ENCODE peak calls at places on chromosomes 3 and 15, in five cellular contexts. V is activated naive CD8-positive, alpha-beta T cell treated with anti-CD3 and anti-CD28 coated beads, Interleukin-2, amount 50 U/mL, for 24 hours; E is iPS-NIHi11; Y is GM12865; W is kidney. H is an unnamed sample.

GRCh38 chr15:99424978-99425665 is 140.7 kb upstream of the MEF2A start:
- DNase-seq in V (peak; percentile 61), E (no peak), Y (peak; percentile 61), W (peak; percentile 79), H (no peak)

GRCh38 chr15:28986108-28986507 is 100.3 kb downstream of the APBA2 start:
- DNase-seq in V (no peak), E (no peak), Y (no peak), W (no peak), H (no peak)

GRCh38 chr3:142976621-142977398 is 13.3 kb upstream of the PAQR9 start:
- DNase-seq in V (no peak), E (peak; percentile 62), Y (no peak), W (peak; percentile 85), H (peak; percentile 99)

GRCh38 chr3:129360224-129360623 is 68.2 kb downstream of the EFCAB12 start:
- DNase-seq in V (no peak), E (no peak), Y (no peak), W (no peak), H (no peak)

GRCh38 chr3:11522953-11523792 is 120.5 kb downstream of the VGLL4 start:
- DNase-seq in V (no peak), E (no peak), Y (no peak), W (no peak), H (peak; percentile 29)

GRCh38 chr3:100877286-100877685 is 115.9 kb downstream of the ABI3BP start:
- DNase-seq in V (no peak), E (no peak), Y (no peak), W (no peak), H (no peak)

GRCh38 chr15:60000824-60001641 is 3.1 kb upstream of the FOXB1 start:
- DNase-seq in V (no peak), E (no peak), Y (no peak), W (no peak), H (no peak)

GRCh38 chr3:114394551-114394950 is 100.7 kb downstream of the TIGIT start:
- DNase-seq in V (no peak), E (no peak), Y (no peak), W (no peak), H (no peak)

GRCh38 chr3:48155122-48155521 is 33.1 kb downstream of the CDC25A start:
- DNase-seq in V (no peak), E (no peak), Y (no peak), W (no peak), H (peak; percentile 77)

GRCh38 chr15:100278596-100279380 is 63.0 kb downstream of the ADAMTS17 start:
- DNase-seq in V (no peak), E (no peak), Y (no peak), W (no peak), H (no peak)

GRCh38 chr3:188827593-188827992 is 344.2 kb upstream of the TPRG1 start:
- DNase-seq in V (no peak), E (no peak), Y (no peak), W (no peak), H (no peak)

GRCh38 chr3:43769097-43769470 is 78.3 kb downstream of the ABHD5 start:
- DNase-seq in V (no peak), E (no peak), Y (no peak), W (no peak), H (no peak)

GRCh38 chr3:4866841-4867240 is 112.4 kb upstream of the BHLHE40 start:
- DNase-seq in V (no peak), E (no peak), Y (no peak), W (no peak), H (no peak)

GRCh38 chr3:58529516-58530353 is 7.3 kb downstream of the ACOX2 start:
- DNase-seq in V (peak; percentile 22), E (peak; percentile 83), Y (peak; percentile 30), W (peak; percentile 66), H (no peak)